ENCODE peak calls at places on chromosomes 16 and 17, in eight cellular contexts. One of them, this sample, is unnamed.
A peak's percentile ranks its signal among the peaks of the same experiment; 100 is the strongest.

GRCh38 chr17:16439303-16439791 is 24.0 kb downstream of the TRPV2 start:
- DNase-seq in HL-60: no peak
- DNase-seq in endothelial cell of umbilical vein: no peak
- DNase-seq in stomach: no peak
- DNase-seq in suprapubic skin: no peak
- DNase-seq in breast epithelium: no peak
- DNase-seq in K562: no peak
- DNase-seq in esophagus muscularis mucosa: no peak
- DNase-seq in this sample: no peak

GRCh38 chr17:73820686-73821448 is 176.6 kb upstream of the SDK2 start:
- DNase-seq in HL-60: no peak
- DNase-seq in endothelial cell of umbilical vein: no peak
- DNase-seq in stomach: peak; percentile 33
- DNase-seq in suprapubic skin: no peak
- DNase-seq in breast epithelium: no peak
- DNase-seq in K562: peak; percentile 15
- DNase-seq in esophagus muscularis mucosa: no peak
- DNase-seq in this sample: no peak

GRCh38 chr17:17835415-17836249 is 1.2 kb downstream of the SREBF1 start:
- DNase-seq in HL-60: no peak
- DNase-seq in endothelial cell of umbilical vein: no peak
- DNase-seq in stomach: no peak
- DNase-seq in suprapubic skin: no peak
- DNase-seq in breast epithelium: no peak
- DNase-seq in K562: no peak
- DNase-seq in esophagus muscularis mucosa: no peak
- DNase-seq in this sample: no peak

GRCh38 chr16:86565644-86566511 is 751 bp upstream of the FOXC2 start:
- DNase-seq in HL-60: no peak
- DNase-seq in endothelial cell of umbilical vein: peak; percentile 74
- DNase-seq in stomach: no peak
- DNase-seq in suprapubic skin: peak; percentile 35
- DNase-seq in breast epithelium: no peak
- DNase-seq in K562: no peak
- DNase-seq in esophagus muscularis mucosa: no peak
- DNase-seq in this sample: peak; percentile 68

GRCh38 chr17:48139948-48140347 is 32.4 kb downstream of the SNX11 start:
- DNase-seq in HL-60: no peak
- DNase-seq in endothelial cell of umbilical vein: peak; percentile 59
- DNase-seq in stomach: no peak
- DNase-seq in suprapubic skin: no peak
- DNase-seq in breast epithelium: no peak
- DNase-seq in K562: no peak
- DNase-seq in esophagus muscularis mucosa: no peak
- DNase-seq in this sample: no peak

GRCh38 chr17:10999484-10999883 is 161.6 kb upstream of the PIRT start:
- DNase-seq in HL-60: no peak
- DNase-seq in endothelial cell of umbilical vein: no peak
- DNase-seq in stomach: no peak
- DNase-seq in suprapubic skin: no peak
- DNase-seq in breast epithelium: no peak
- DNase-seq in K562: no peak
- DNase-seq in esophagus muscularis mucosa: no peak
- DNase-seq in this sample: no peak

GRCh38 chr17:63930951-63931575 is 1.1 kb downstream of the CD79B start:
- DNase-seq in HL-60: peak; percentile 51
- DNase-seq in endothelial cell of umbilical vein: no peak
- DNase-seq in stomach: peak; percentile 56
- DNase-seq in suprapubic skin: peak; percentile 80
- DNase-seq in breast epithelium: peak; percentile 30
- DNase-seq in K562: peak; percentile 80
- DNase-seq in esophagus muscularis mucosa: no peak
- DNase-seq in this sample: peak; percentile 97

GRCh38 chr16:3596101-3596861 is 15.1 kb downstream of the SLX4 start:
- DNase-seq in HL-60: no peak
- DNase-seq in endothelial cell of umbilical vein: no peak
- DNase-seq in stomach: no peak
- DNase-seq in suprapubic skin: no peak
- DNase-seq in breast epithelium: no peak
- DNase-seq in K562: no peak
- DNase-seq in esophagus muscularis mucosa: no peak
- DNase-seq in this sample: no peak

GRCh38 chr16:87848676-87849345 is 20.5 kb downstream of the SLC7A5 start:
- DNase-seq in HL-60: no peak
- DNase-seq in endothelial cell of umbilical vein: no peak
- DNase-seq in stomach: peak; percentile 73
- DNase-seq in suprapubic skin: no peak
- DNase-seq in breast epithelium: peak; percentile 53
- DNase-seq in K562: no peak
- DNase-seq in esophagus muscularis mucosa: no peak
- DNase-seq in this sample: no peak

GRCh38 chr17:27339836-27340550 is 46.1 kb downstream of the WSB1 start:
- DNase-seq in HL-60: no peak
- DNase-seq in endothelial cell of umbilical vein: no peak
- DNase-seq in stomach: no peak
- DNase-seq in suprapubic skin: no peak
- DNase-seq in breast epithelium: no peak
- DNase-seq in K562: peak; percentile 87
- DNase-seq in esophagus muscularis mucosa: no peak
- DNase-seq in this sample: no peak

GRCh38 chr17:14756469-14756868 is 455.6 kb downstream of the HS3ST3B1 start:
- DNase-seq in HL-60: no peak
- DNase-seq in endothelial cell of umbilical vein: no peak
- DNase-seq in stomach: no peak
- DNase-seq in suprapubic skin: no peak
- DNase-seq in breast epithelium: no peak
- DNase-seq in K562: no peak
- DNase-seq in esophagus muscularis mucosa: peak; percentile 45
- DNase-seq in this sample: no peak

GRCh38 chr17:67594115-67594878 is 123.4 kb upstream of the NOL11 start:
- DNase-seq in HL-60: no peak
- DNase-seq in endothelial cell of umbilical vein: no peak
- DNase-seq in stomach: no peak
- DNase-seq in suprapubic skin: no peak
- DNase-seq in breast epithelium: no peak
- DNase-seq in K562: no peak
- DNase-seq in esophagus muscularis mucosa: no peak
- DNase-seq in this sample: no peak

GRCh38 chr16:1147027-1147426 is 5.9 kb upstream of the CACNA1H start:
- DNase-seq in HL-60: no peak
- DNase-seq in endothelial cell of umbilical vein: no peak
- DNase-seq in stomach: no peak
- DNase-seq in suprapubic skin: no peak
- DNase-seq in breast epithelium: no peak
- DNase-seq in K562: no peak
- DNase-seq in esophagus muscularis mucosa: no peak
- DNase-seq in this sample: no peak

GRCh38 chr17:68248886-68249872 is 1.3 kb downstream of the AMZ2 start:
- DNase-seq in HL-60: no peak
- DNase-seq in endothelial cell of umbilical vein: no peak
- DNase-seq in stomach: no peak
- DNase-seq in suprapubic skin: no peak
- DNase-seq in breast epithelium: peak; percentile 16
- DNase-seq in K562: no peak
- DNase-seq in esophagus muscularis mucosa: no peak
- DNase-seq in this sample: no peak

GRCh38 chr16:80733366-80733901 is 71.0 kb downstream of the CDYL2 start:
- DNase-seq in HL-60: no peak
- DNase-seq in endothelial cell of umbilical vein: no peak
- DNase-seq in stomach: no peak
- DNase-seq in suprapubic skin: no peak
- DNase-seq in breast epithelium: no peak
- DNase-seq in K562: no peak
- DNase-seq in esophagus muscularis mucosa: peak; percentile 62
- DNase-seq in this sample: no peak

GRCh38 chr17:72747416-72747815 is 345.1 kb downstream of the SLC39A11 start:
- DNase-seq in HL-60: no peak
- DNase-seq in endothelial cell of umbilical vein: no peak
- DNase-seq in stomach: no peak
- DNase-seq in suprapubic skin: no peak
- DNase-seq in breast epithelium: no peak
- DNase-seq in K562: no peak
- DNase-seq in esophagus muscularis mucosa: no peak
- DNase-seq in this sample: no peak

GRCh38 chr17:72754513-72754912 is 338.0 kb downstream of the SLC39A11 start:
- DNase-seq in HL-60: no peak
- DNase-seq in endothelial cell of umbilical vein: no peak
- DNase-seq in stomach: no peak
- DNase-seq in suprapubic skin: no peak
- DNase-seq in breast epithelium: no peak
- DNase-seq in K562: no peak
- DNase-seq in esophagus muscularis mucosa: no peak
- DNase-seq in this sample: no peak

GRCh38 chr17:72756256-72756655 is 336.2 kb downstream of the SLC39A11 start:
- DNase-seq in HL-60: no peak
- DNase-seq in endothelial cell of umbilical vein: no peak
- DNase-seq in stomach: no peak
- DNase-seq in suprapubic skin: no peak
- DNase-seq in breast epithelium: no peak
- DNase-seq in K562: no peak
- DNase-seq in esophagus muscularis mucosa: no peak
- DNase-seq in this sample: no peak

GRCh38 chr17:72749119-72749572 is 343.3 kb downstream of the SLC39A11 start:
- DNase-seq in HL-60: no peak
- DNase-seq in endothelial cell of umbilical vein: no peak
- DNase-seq in stomach: no peak
- DNase-seq in suprapubic skin: no peak
- DNase-seq in breast epithelium: no peak
- DNase-seq in K562: no peak
- DNase-seq in esophagus muscularis mucosa: no peak
- DNase-seq in this sample: no peak

DNA sequence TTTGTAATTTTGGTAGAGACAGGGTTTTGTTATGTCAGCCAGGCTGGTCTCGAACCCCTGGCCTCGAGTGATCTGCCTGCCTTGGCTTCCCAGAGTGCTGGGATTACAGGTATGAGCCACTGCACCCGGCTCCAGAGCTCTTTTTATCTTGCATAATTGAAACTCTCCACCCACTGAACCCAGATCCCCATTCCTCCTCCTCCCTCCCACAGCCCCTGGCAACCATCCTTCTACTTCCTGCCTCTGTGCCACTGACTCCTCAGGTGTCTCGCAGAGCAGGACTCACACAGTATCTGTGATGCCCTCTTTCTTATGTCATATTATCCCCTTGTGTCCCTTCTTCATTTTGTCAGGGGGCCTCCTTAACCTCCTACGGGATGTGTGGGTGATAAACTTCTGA is 340.7 kb downstream of the SLC39A11 start:
- DNase-seq in HL-60: no peak
- DNase-seq in endothelial cell of umbilical vein: no peak
- DNase-seq in stomach: no peak
- DNase-seq in suprapubic skin: no peak
- DNase-seq in breast epithelium: no peak
- DNase-seq in K562: no peak
- DNase-seq in esophagus muscularis mucosa: no peak
- DNase-seq in this sample: no peak
- H3K27me3 ChIP-seq in HL-60: no peaks in the 10 kb centered on the region
- H3K27me3 ChIP-seq in endothelial cell of umbilical vein: no peaks in the 10 kb centered on the region
- H3K27me3 ChIP-seq in stomach: no peaks in the 10 kb centered on the region
- H3K27me3 ChIP-seq in suprapubic skin: no peaks in the 10 kb centered on the region
- H3K27me3 ChIP-seq in breast epithelium: no peaks in the 10 kb centered on the region
- H3K27me3 ChIP-seq in K562: no peaks in the 10 kb centered on the region
- H3K27me3 ChIP-seq in esophagus muscularis mucosa: no peaks in the 10 kb centered on the region
- H3K27me3 ChIP-seq in this sample: no peaks in the 10 kb centered on the region

GRCh38 chr16:58399718-58400633 is 7.7 kb downstream of the GINS3 start:
- DNase-seq in HL-60: no peak
- DNase-seq in endothelial cell of umbilical vein: no peak
- DNase-seq in stomach: no peak
- DNase-seq in suprapubic skin: no peak
- DNase-seq in breast epithelium: no peak
- DNase-seq in K562: no peak
- DNase-seq in esophagus muscularis mucosa: no peak
- DNase-seq in this sample: no peak
- TF ChIP-seq CTCF in HL-60: no peak
- TF ChIP-seq CTCF in endothelial cell of umbilical vein: no peak
- TF ChIP-seq CTCF in stomach: no peak
- TF ChIP-seq CTCF in suprapubic skin: no peak
- TF ChIP-seq CTCF in breast epithelium: no peak
- TF ChIP-seq CTCF in K562: no peak
- TF ChIP-seq CTCF in esophagus muscularis mucosa: no peak
- TF ChIP-seq CTCF in this sample: no peak

GRCh38 chr17:31092475-31093064 is 2.2 kb upstream of the NF1 start:
- DNase-seq in HL-60: no peak
- DNase-seq in endothelial cell of umbilical vein: no peak
- DNase-seq in stomach: no peak
- DNase-seq in suprapubic skin: no peak
- DNase-seq in breast epithelium: no peak
- DNase-seq in K562: no peak
- DNase-seq in esophagus muscularis mucosa: no peak
- DNase-seq in this sample: no peak

GRCh38 chr17:31093866-31094599 is 744 bp upstream of the NF1 start:
- DNase-seq in HL-60: no peak
- DNase-seq in endothelial cell of umbilical vein: peak; percentile 22
- DNase-seq in stomach: no peak
- DNase-seq in suprapubic skin: no peak
- DNase-seq in breast epithelium: no peak
- DNase-seq in K562: no peak
- DNase-seq in esophagus muscularis mucosa: no peak
- DNase-seq in this sample: no peak

GRCh38 chr17:31096106-31096436 is 1.3 kb downstream of the NF1 start:
- DNase-seq in HL-60: no peak
- DNase-seq in endothelial cell of umbilical vein: no peak
- DNase-seq in stomach: no peak
- DNase-seq in suprapubic skin: no peak
- DNase-seq in breast epithelium: no peak
- DNase-seq in K562: no peak
- DNase-seq in esophagus muscularis mucosa: no peak
- DNase-seq in this sample: no peak

GRCh38 chr17:31095239-31096105 is 695 bp downstream of the NF1 start:
- DNase-seq in HL-60: peak; percentile 68
- DNase-seq in endothelial cell of umbilical vein: peak; percentile 47
- DNase-seq in stomach: peak; percentile 40
- DNase-seq in suprapubic skin: peak; percentile 73
- DNase-seq in breast epithelium: peak; percentile 48
- DNase-seq in K562: peak; percentile 24
- DNase-seq in esophagus muscularis mucosa: no peak
- DNase-seq in this sample: peak; percentile 88

GRCh38 chr17:31094600-31095238 is at the start of gene NF1:
- DNase-seq in HL-60: peak; percentile 83
- DNase-seq in endothelial cell of umbilical vein: peak; percentile 93
- DNase-seq in stomach: peak; percentile 98
- DNase-seq in suprapubic skin: peak; percentile 97
- DNase-seq in breast epithelium: peak; percentile 94
- DNase-seq in K562: peak; percentile 97
- DNase-seq in esophagus muscularis mucosa: peak; percentile 99
- DNase-seq in this sample: peak; percentile 96
- TF ChIP-seq POLR2AphosphoS5 in HL-60: no peak
- TF ChIP-seq POLR2AphosphoS5 in endothelial cell of umbilical vein: peak; percentile 24
- TF ChIP-seq POLR2AphosphoS5 in stomach: peak; percentile 75
- TF ChIP-seq POLR2AphosphoS5 in suprapubic skin: no peak
- TF ChIP-seq POLR2AphosphoS5 in breast epithelium: peak; percentile 68
- TF ChIP-seq POLR2AphosphoS5 in K562: peak; percentile 78
- TF ChIP-seq POLR2AphosphoS5 in esophagus muscularis mucosa: peak; percentile 85
- TF ChIP-seq POLR2AphosphoS5 in this sample: peak; percentile 90

GRCh38 chr17:79527286-79527685 is 83.6 kb downstream of the RBFOX3 start:
- DNase-seq in HL-60: no peak
- DNase-seq in endothelial cell of umbilical vein: no peak
- DNase-seq in stomach: no peak
- DNase-seq in suprapubic skin: no peak
- DNase-seq in breast epithelium: no peak
- DNase-seq in K562: no peak
- DNase-seq in esophagus muscularis mucosa: no peak
- DNase-seq in this sample: no peak
- H3K27me3 ChIP-seq in HL-60: peaks cover 6% of the 10 kb centered on the region
- H3K27me3 ChIP-seq in endothelial cell of umbilical vein: peaks cover 2% of the 10 kb centered on the region
- H3K27me3 ChIP-seq in stomach: peaks cover 45% of the 10 kb centered on the region
- H3K27me3 ChIP-seq in suprapubic skin: peaks cover 99% of the 10 kb centered on the region
- H3K27me3 ChIP-seq in breast epithelium: peaks cover 87% of the 10 kb centered on the region
- H3K27me3 ChIP-seq in K562: peaks cover 50% of the 10 kb centered on the region
- H3K27me3 ChIP-seq in esophagus muscularis mucosa: no peaks in the 10 kb centered on the region
- H3K27me3 ChIP-seq in this sample: peaks cover 95% of the 10 kb centered on the region